ENCODE peak calls at places on chromosomes 12 and 14, in eight cellular contexts. U, W, H, R, S, C, O and Y are unnamed samples.

GRCh38 chr14:95482967-95483842 is 33.2 kb downstream of the SYNE3 start:
- DNase-seq in H (peak; percentile 85), W (no peak), C (no peak), U (no peak), O (no peak), R (peak; percentile 91), S (peak; percentile 78), Y (peak; percentile 75)

GRCh38 chr12:23771230-23771949 is 178.1 kb downstream of the SOX5 start:
- DNase-seq in O (no peak), H (no peak), S (no peak), C (peak; percentile 95), U (no peak), R (peak; percentile 32), W (peak; percentile 9), Y (no peak)

GRCh38 chr12:67813509-67813908 is 165.0 kb downstream of the DYRK2 start:
- DNase-seq in O (no peak), U (no peak), C (no peak), W (no peak), R (no peak), S (no peak), H (peak; percentile 40), Y (no peak)

GRCh38 chr14:87698496-87698895 is 294.5 kb downstream of the GALC start:
- DNase-seq in S (no peak), U (no peak), R (no peak), H (peak; percentile 8), O (no peak), C (no peak), W (no peak), Y (no peak)

GRCh38 chr12:94150483-94151225 is 2.3 kb downstream of the PLXNC1 start:
- DNase-seq in C (no peak), S (peak; percentile 53), O (peak; percentile 7), R (peak; percentile 23), U (no peak), W (peak; percentile 60), H (no peak), Y (no peak)

GRCh38 chr12:47245623-47246022 is 165.9 kb upstream of the AMIGO2 start:
- DNase-seq in C (no peak), U (no peak), H (no peak), O (no peak), R (no peak), S (no peak), W (no peak), Y (no peak)

GRCh38 chr12:52965337-52965731 is 16.4 kb downstream of the KRT18 start:
- DNase-seq in U (no peak), R (peak; percentile 55), S (no peak), H (no peak), O (no peak), C (no peak), W (peak; percentile 58), Y (no peak)

GRCh38 chr12:103958621-103959020 is 7.1 kb upstream of the TDG start:
- DNase-seq in S (no peak), U (no peak), C (no peak), W (no peak), H (no peak), R (no peak), O (no peak), Y (no peak)

GRCh38 chr14:71483154-71483553 is 449.1 kb upstream of the RGS6 start:
- DNase-seq in W (no peak), C (no peak), O (no peak), H (no peak), U (no peak), S (no peak), R (no peak), Y (no peak)

GRCh38 chr12:65532744-65533143 is 254.3 kb downstream of the MSRB3 start:
- DNase-seq in U (no peak), C (no peak), H (no peak), W (no peak), S (no peak), O (no peak), R (peak; percentile 58), Y (peak; percentile 48)

GRCh38 chr14:68730811-68731425 is 61.9 kb downstream of the ZFP36L1 start:
- DNase-seq in W (peak; percentile 79), S (no peak), U (no peak), H (no peak), R (no peak), C (peak; percentile 59), O (no peak), Y (no peak)

GRCh38 chr14:24159777-24160498 is 1.1 kb upstream of the IRF9 start:
- DNase-seq in S (peak; percentile 50), C (no peak), R (no peak), O (no peak), U (no peak), H (no peak), W (no peak), Y (no peak)

GRCh38 chr14:76348898-76349297 is 27.0 kb upstream of the ESRRB start:
- DNase-seq in O (no peak), H (no peak), R (peak; percentile 63), U (no peak), C (no peak), S (no peak), W (peak; percentile 60), Y (peak; percentile 35)

GRCh38 chr14:61101803-61102548 is 120.9 kb downstream of the SLC38A6 start:
- DNase-seq in S (no peak), W (no peak), R (peak; percentile 85), H (peak; percentile 84), U (no peak), C (no peak), O (no peak), Y (peak; percentile 23)

GRCh38 chr14:104661086-104661485 is 28.3 kb upstream of the INF2 start:
- DNase-seq in O (no peak), C (no peak), H (no peak), U (no peak), S (no peak), W (no peak), R (no peak), Y (no peak)

GRCh38 chr14:92122761-92123160 is 992 bp downstream of the CPSF2 start:
- DNase-seq in C (no peak), U (no peak), R (no peak), O (no peak), H (no peak), S (no peak), W (no peak), Y (no peak)

GRCh38 chr12:64525461-64526160 is 73.7 kb downstream of the TBK1 start:
- DNase-seq in U (no peak), W (no peak), R (no peak), O (no peak), C (no peak), S (no peak), H (no peak), Y (no peak)

GRCh38 chr14:35861204-35861868 is 35.2 kb downstream of the BRMS1L start:
- DNase-seq in O (no peak), S (no peak), W (no peak), U (no peak), H (no peak), C (no peak), R (peak; percentile 50), Y (no peak)

GRCh38 chr14:23056257-23056955 is 914 bp downstream of the CDH24 start:
- DNase-seq in O (peak; percentile 47), C (peak; percentile 57), R (peak; percentile 70), W (peak; percentile 87), U (peak; percentile 85), S (peak; percentile 78), H (peak; percentile 72), Y (peak; percentile 53)

GRCh38 chr14:100275214-100275613 is 31.0 kb downstream of the SLC25A29 start:
- DNase-seq in U (no peak), C (no peak), O (no peak), S (no peak), W (no peak), R (no peak), H (no peak), Y (no peak)

GRCh38 chr14:67566908-67567307 is 33.2 kb downstream of the PIGH start:
- DNase-seq in H (peak; percentile 18), O (no peak), C (peak; percentile 57), W (peak; percentile 64), U (no peak), S (peak; percentile 21), R (peak; percentile 56), Y (no peak)